ENCODE peak calls at places on chromosomes 6 and 20, in six cellular contexts. C is foreskin keratinocyte; I is suprapubic skin; F is CD8-positive, alpha-beta memory T cell; S is GM23338; E is CD4-positive, alpha-beta T cell. K is an unnamed sample.

GRCh38 chr20:60341062-60341461 is 382.8 kb downstream of the CDH26 start:
- DNase-seq in C (no peak), E (no peak), I (no peak), S (no peak), F (no peak), K (no peak)

GRCh38 chr6:152636675-152637421 is at the start of gene SYNE1:
- DNase-seq in I (no peak), E (no peak), C (no peak), S (peak; percentile 74), F (peak; percentile 12), K (peak; percentile 44)

GRCh38 chr6:30154709-30155521 is 6.1 kb downstream of the TRIM10 start:
- DNase-seq in E (no peak), I (no peak), F (no peak), S (no peak), C (peak; percentile 32), K (no peak)

GRCh38 chr6:34705241-34705640 is 8.7 kb upstream of the ILRUN start:
- DNase-seq in C (no peak), F (no peak), S (no peak), I (no peak), E (no peak), K (no peak)

GRCh38 chr6:90413867-90414266 is 117.2 kb upstream of the BACH2 start:
- DNase-seq in C (no peak), E (peak; percentile 67), S (peak; percentile 86), I (no peak), F (peak; percentile 65), K (peak; percentile 28)

GRCh38 chr6:35170166-35170565 is 29.0 kb upstream of the TCP11 start:
- DNase-seq in E (no peak), I (peak; percentile 31), S (no peak), F (no peak), C (no peak), K (no peak)

GRCh38 chr6:154474636-154475428 is 35.7 kb downstream of the CNKSR3 start:
- DNase-seq in I (no peak), F (no peak), E (no peak), C (peak; percentile 47), S (no peak), K (no peak)

GRCh38 chr6:170344631-170345576 is 38.3 kb downstream of the FAM120B start:
- DNase-seq in C (peak; percentile 42), I (no peak), S (no peak), E (no peak), F (no peak), K (peak; percentile 60)

GRCh38 chr6:25199544-25199943 is 79.6 kb upstream of the CARMIL1 start:
- DNase-seq in S (peak; percentile 56), F (no peak), E (no peak), I (no peak), C (no peak), K (no peak)

GRCh38 chr6:18412644-18413043 is 25.5 kb downstream of the RNF144B start:
- DNase-seq in F (no peak), C (no peak), S (no peak), I (no peak), E (no peak), K (no peak)

GRCh38 chr6:38713812-38714211 is 1.3 kb upstream of the DNAH8 start:
- DNase-seq in C (no peak), S (peak; percentile 35), E (no peak), F (peak; percentile 15), I (no peak), K (no peak)

GRCh38 chr6:2449572-2449940 is 204.2 kb upstream of the GMDS start:
- DNase-seq in E (no peak), F (no peak), I (no peak), S (no peak), C (no peak), K (no peak)

GRCh38 chr6:161434331-161434730 is 160.5 kb upstream of the AGPAT4 start:
- DNase-seq in C (no peak), F (no peak), E (no peak), I (no peak), S (no peak), K (no peak)

GRCh38 chr6:11535801-11536230 is 1.7 kb upstream of the TMEM170B start:
- DNase-seq in I (no peak), S (no peak), C (peak; percentile 25), F (no peak), E (no peak), K (no peak)

GRCh38 chr6:139577991-139578604 is 203.7 kb upstream of the CITED2 start:
- DNase-seq in E (no peak), F (no peak), C (peak; percentile 83), I (no peak), S (no peak), K (no peak)

GRCh38 chr20:8156603-8157079 is 24.6 kb downstream of the PLCB1 start:
- DNase-seq in C (no peak), I (no peak), F (no peak), E (no peak), S (no peak), K (no peak)

GRCh38 chr6:148557796-148558457 is 188.9 kb upstream of the UST start:
- DNase-seq in F (no peak), S (no peak), E (no peak), I (peak; percentile 70), C (no peak), K (no peak)

GRCh38 chr6:33695451-33695855 is 16.0 kb downstream of the UQCC2 start:
- DNase-seq in S (no peak), E (no peak), F (no peak), I (no peak), C (no peak), K (no peak)

GRCh38 chr6:33621396-33622388 is 570 bp downstream of the ITPR3 start:
- DNase-seq in I (no peak), E (peak; percentile 21), F (peak; percentile 44), S (peak; percentile 68), C (no peak), K (peak; percentile 46)

GRCh38 chr20:38129248-38129865 is 35.7 kb downstream of the TGM2 start:
- DNase-seq in E (no peak), C (no peak), I (no peak), F (no peak), S (no peak), K (peak; percentile 16)

GRCh38 chr6:52305948-52306767 is 21.6 kb upstream of the MCM3 start:
- DNase-seq in E (no peak), C (no peak), S (no peak), F (no peak), I (no peak), K (no peak)

GRCh38 chr20:18506744-18507143 is 996 bp upstream of the SEC23B start:
- DNase-seq in F (no peak), C (no peak), S (peak; percentile 4), E (peak; percentile 23), I (no peak), K (no peak)

GRCh38 chr20:29873946-29874345 is 1383.5 kb upstream of the DEFB115 start:
- DNase-seq in C (no peak), F (no peak), E (no peak), I (peak; percentile 93), S (peak; percentile 70), K (no peak)

GRCh38 chr20:2521369-2522305 is 12.9 kb upstream of the ZNF343 start:
- DNase-seq in C (no peak), F (peak; percentile 45), I (peak; percentile 79), S (peak; percentile 76), E (no peak), K (peak; percentile 32)

GRCh38 chr6:133567656-133568055 is 321.3 kb upstream of the TCF21 start:
- DNase-seq in C (no peak), S (no peak), F (no peak), I (no peak), E (no peak), K (no peak)

GRCh38 chr6:158766621-158767435 is 52.3 kb downstream of the EZR start:
- DNase-seq in F (no peak), E (no peak), S (no peak), I (no peak), C (no peak), K (no peak)

GRCh38 chr20:53413188-53413631 is 180.4 kb downstream of the ZNF217 start:
- DNase-seq in C (no peak), I (no peak), F (peak; percentile 38), E (peak; percentile 25), S (peak; percentile 94), K (no peak)

GRCh38 chr6:87333591-87334181 is 4.6 kb upstream of the GJB7 start:
- DNase-seq in F (no peak), I (no peak), C (no peak), E (no peak), S (no peak), K (no peak)

GRCh38 chr20:63151554-63152321 is 64.2 kb downstream of the YTHDF1 start:
- DNase-seq in I (no peak), S (no peak), E (no peak), C (no peak), F (no peak), K (no peak)

GRCh38 chr20:63150911-63151531 is 64.9 kb downstream of the YTHDF1 start:
- DNase-seq in C (no peak), I (no peak), E (no peak), F (no peak), S (no peak), K (no peak)

GRCh38 chr20:63154395-63154794 is 61.5 kb downstream of the YTHDF1 start:
- DNase-seq in E (no peak), I (no peak), C (no peak), S (no peak), F (no peak), K (no peak)

GRCh38 chr20:63153254-63154221 is 62.4 kb downstream of the YTHDF1 start:
- DNase-seq in S (no peak), C (no peak), F (no peak), E (no peak), I (no peak), K (no peak)

GRCh38 chr20:63152322-63153253 is 63.3 kb downstream of the YTHDF1 start:
- DNase-seq in C (no peak), E (no peak), I (no peak), F (no peak), S (no peak), K (no peak)
- H3K27me3 ChIP-seq in C (peaks cover 29% of the 10 kb centered on the region), E (peaks cover 31% of the 10 kb centered on the region), I (peaks cover 81% of the 10 kb centered on the region), F (no peaks in the 10 kb centered on the region), S (no peaks in the 10 kb centered on the region), K (no peaks in the 10 kb centered on the region)

GRCh38 chr20:49316704-49317103 is 38.8 kb upstream of the ZNFX1 start:
- DNase-seq in F (no peak), I (no peak), E (no peak), S (no peak), C (no peak), K (no peak)
- H3K27me3 ChIP-seq in F (peaks cover 22% of the 10 kb centered on the region), I (peaks cover 56% of the 10 kb centered on the region), E (peaks cover 40% of the 10 kb centered on the region), S (peaks cover 54% of the 10 kb centered on the region), C (peaks cover 96% of the 10 kb centered on the region), K (peaks cover 6% of the 10 kb centered on the region)

DNA sequence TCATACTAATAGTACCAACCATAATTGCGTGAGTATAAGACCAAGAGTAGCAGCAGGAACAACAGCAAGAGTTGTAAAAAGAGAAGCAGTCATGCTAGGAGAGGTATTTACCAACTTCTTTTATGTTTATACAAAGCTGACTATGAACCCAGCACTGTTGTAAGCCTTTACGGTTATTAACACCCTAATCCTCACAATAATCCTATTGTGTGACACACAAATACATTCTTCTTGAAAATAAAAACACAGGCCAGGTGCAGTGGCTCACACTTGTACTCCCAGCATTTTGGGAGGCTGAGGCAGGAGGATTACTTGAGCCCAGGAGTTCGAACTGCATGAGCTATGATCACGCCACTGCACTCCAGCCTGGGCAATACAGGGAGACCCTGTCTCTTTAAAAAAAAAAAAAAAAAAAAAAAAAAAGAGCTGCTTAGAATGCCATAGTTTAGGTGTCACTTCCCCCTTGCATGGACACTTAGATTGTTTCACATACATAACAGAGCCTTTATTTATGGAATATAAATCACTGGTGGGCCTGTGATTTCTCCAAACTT is 20.2 kb downstream of the HCK start:
- DNase-seq in E (no peak), C (no peak), F (no peak), I (no peak), S (no peak), K (no peak)
- H3K27me3 ChIP-seq in E (no peaks in the 10 kb centered on the region), C (peaks cover 42% of the 10 kb centered on the region), F (no peaks in the 10 kb centered on the region), I (peaks cover 6% of the 10 kb centered on the region), S (no peaks in the 10 kb centered on the region), K (no peaks in the 10 kb centered on the region)

GRCh38 chr6:28206527-28207243 is 18.4 kb upstream of the ZSCAN9 start:
- DNase-seq in E (no peak), S (peak; percentile 53), I (no peak), C (no peak), F (no peak), K (no peak)
- H3K27me3 ChIP-seq in E (peaks cover 84% of the 10 kb centered on the region), S (peaks cover 95% of the 10 kb centered on the region), I (peaks cover 90% of the 10 kb centered on the region), C (peaks cover 63% of the 10 kb centered on the region), F (peaks cover 53% of the 10 kb centered on the region), K (peaks cover 54% of the 10 kb centered on the region)